ENCODE peak calls at places on chromosomes 16 and 17, in four cellular contexts. One of them, this sample, is unnamed. For H3K4me1, the result is how much of the 10 kb centered on the place peaks cover.

GRCh38 chr16:43294-43693 is 10.1 kb downstream of the POLR3K start:
- DNase-seq in stomach: no peak
- DNase-seq in spleen: no peak
- DNase-seq in K562: no peak
- DNase-seq in this sample: no peak

GRCh38 chr17:63337579-63337978 is 108.5 kb downstream of the CYB561 start:
- DNase-seq in stomach: no peak
- DNase-seq in spleen: no peak
- DNase-seq in K562: no peak
- DNase-seq in this sample: no peak

GRCh38 chr17:19325542-19325941 is 37.0 kb downstream of the B9D1 start:
- DNase-seq in stomach: no peak
- DNase-seq in spleen: no peak
- DNase-seq in K562: no peak
- DNase-seq in this sample: no peak

GRCh38 chr17:21252875-21253645 is at the start of gene NATD1:
- DNase-seq in stomach: peak
- DNase-seq in spleen: peak
- DNase-seq in K562: peak
- DNase-seq in this sample: peak

GRCh38 chr17:52828621-52829020 is 670.1 kb upstream of the CA10 start:
- DNase-seq in stomach: no peak
- DNase-seq in spleen: no peak
- DNase-seq in K562: no peak
- DNase-seq in this sample: no peak

GRCh38 chr17:41835800-41836549 is at the start of gene NT5C3B:
- DNase-seq in stomach: peak
- DNase-seq in spleen: peak
- DNase-seq in K562: peak
- DNase-seq in this sample: no peak

GRCh38 chr17:48513653-48514482 is 16.9 kb downstream of the HOXB1 start:
- DNase-seq in stomach: no peak
- DNase-seq in spleen: no peak
- DNase-seq in K562: peak
- DNase-seq in this sample: no peak

GRCh38 chr16:11833951-11834695 is 17.2 kb downstream of the RSL1D1 start:
- DNase-seq in stomach: no peak
- DNase-seq in spleen: no peak
- DNase-seq in K562: no peak
- DNase-seq in this sample: no peak

GRCh38 chr16:5070431-5071186 is 1.0 kb upstream of the ALG1 start:
- DNase-seq in stomach: no peak
- DNase-seq in spleen: peak
- DNase-seq in K562: no peak
- DNase-seq in this sample: no peak

GRCh38 chr16:57775661-57776469 is 26.4 kb downstream of the KIFC3 start:
- DNase-seq in stomach: no peak
- DNase-seq in spleen: no peak
- DNase-seq in K562: no peak
- DNase-seq in this sample: no peak

GRCh38 chr16:83355570-83356218 is 452.1 kb upstream of the HSBP1 start:
- DNase-seq in stomach: no peak
- DNase-seq in spleen: no peak
- DNase-seq in K562: no peak
- DNase-seq in this sample: no peak

GRCh38 chr16:84314373-84314772 is 19.7 kb downstream of the WFDC1 start:
- DNase-seq in stomach: no peak
- DNase-seq in spleen: no peak
- DNase-seq in K562: no peak
- DNase-seq in this sample: no peak

GRCh38 chr16:49744244-49744976 is 111.5 kb downstream of the ZNF423 start:
- DNase-seq in stomach: no peak
- DNase-seq in spleen: no peak
- DNase-seq in K562: no peak
- DNase-seq in this sample: no peak

GRCh38 chr17:6420173-6420641 is 14.7 kb downstream of the AIPL1 start:
- DNase-seq in stomach: no peak
- DNase-seq in spleen: no peak
- DNase-seq in K562: no peak
- DNase-seq in this sample: no peak

GRCh38 chr16:2752850-2753522 is 548 bp downstream of the SRRM2 start:
- DNase-seq in stomach: peak
- DNase-seq in spleen: no peak
- DNase-seq in K562: peak
- DNase-seq in this sample: no peak

GRCh38 chr16:50476486-50477260 is 71.5 kb upstream of the NKD1 start:
- DNase-seq in stomach: no peak
- DNase-seq in spleen: no peak
- DNase-seq in K562: no peak
- DNase-seq in this sample: no peak

GRCh38 chr16:2912330-2913199 is 834 bp downstream of the FLYWCH1 start:
- DNase-seq in stomach: peak
- DNase-seq in spleen: peak
- DNase-seq in K562: peak
- DNase-seq in this sample: no peak

GRCh38 chr17:43543771-43544575 is 2.2 kb downstream of the ETV4 start:
- DNase-seq in stomach: no peak
- DNase-seq in spleen: no peak
- DNase-seq in K562: peak
- DNase-seq in this sample: no peak

GRCh38 chr17:32102697-32103096 is 39.6 kb upstream of the RHOT1 start:
- DNase-seq in stomach: no peak
- DNase-seq in spleen: no peak
- DNase-seq in K562: no peak
- DNase-seq in this sample: no peak

GRCh38 chr16:84970447-84971127 is 40.7 kb downstream of the ZDHHC7 start:
- DNase-seq in stomach: peak
- DNase-seq in spleen: peak
- DNase-seq in K562: peak
- DNase-seq in this sample: no peak

GRCh38 chr17:39738568-39738901 is 797 bp downstream of the GRB7 start:
- DNase-seq in stomach: peak
- DNase-seq in spleen: peak
- DNase-seq in K562: peak
- DNase-seq in this sample: no peak

DNA sequence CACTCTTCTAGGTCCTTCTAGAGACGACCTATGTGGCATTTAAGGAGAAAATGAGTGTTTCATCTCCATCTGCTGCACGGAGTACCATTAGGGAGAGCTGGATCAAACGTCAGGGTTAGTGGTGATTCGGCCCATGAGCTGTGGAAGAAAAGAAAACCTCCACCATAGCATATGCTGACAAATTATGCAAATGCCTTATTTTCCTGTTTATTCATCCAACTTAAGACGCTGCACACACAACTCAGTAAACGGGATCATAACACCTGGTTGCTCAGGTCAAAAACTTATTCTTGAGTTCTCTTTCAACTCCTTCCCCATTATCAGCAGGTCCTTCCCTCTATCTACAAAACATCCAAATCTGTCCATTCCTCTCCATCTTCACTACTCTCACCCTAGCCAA is 1.3 kb upstream of the MOSMO start:
- DNase-seq in stomach: no peak
- DNase-seq in spleen: no peak
- DNase-seq in K562: no peak
- DNase-seq in this sample: no peak
- H3K4me3 ChIP-seq in stomach: peak
- H3K4me3 ChIP-seq in spleen: no peak
- H3K4me3 ChIP-seq in K562: no peak
- H3K4me3 ChIP-seq in this sample: no peak

GRCh38 chr16:81852347-81852746 is 73.3 kb downstream of the PLCG2 start:
- DNase-seq in stomach: no peak
- DNase-seq in spleen: no peak
- DNase-seq in K562: no peak
- DNase-seq in this sample: no peak
- H3K4me1 ChIP-seq in stomach: under half
- H3K4me1 ChIP-seq in spleen: under half
- H3K4me1 ChIP-seq in K562: under half
- H3K4me1 ChIP-seq in this sample: under half

GRCh38 chr17:78925234-78925633 is at the start of gene TIMP2:
- DNase-seq in stomach: peak
- DNase-seq in spleen: peak
- DNase-seq in K562: peak
- DNase-seq in this sample: peak
- TF ChIP-seq POLR2AphosphoS5 in stomach: peak
- TF ChIP-seq POLR2AphosphoS5 in spleen: peak
- TF ChIP-seq POLR2AphosphoS5 in K562: no peak
- TF ChIP-seq POLR2AphosphoS5 in this sample: peak

DNA sequence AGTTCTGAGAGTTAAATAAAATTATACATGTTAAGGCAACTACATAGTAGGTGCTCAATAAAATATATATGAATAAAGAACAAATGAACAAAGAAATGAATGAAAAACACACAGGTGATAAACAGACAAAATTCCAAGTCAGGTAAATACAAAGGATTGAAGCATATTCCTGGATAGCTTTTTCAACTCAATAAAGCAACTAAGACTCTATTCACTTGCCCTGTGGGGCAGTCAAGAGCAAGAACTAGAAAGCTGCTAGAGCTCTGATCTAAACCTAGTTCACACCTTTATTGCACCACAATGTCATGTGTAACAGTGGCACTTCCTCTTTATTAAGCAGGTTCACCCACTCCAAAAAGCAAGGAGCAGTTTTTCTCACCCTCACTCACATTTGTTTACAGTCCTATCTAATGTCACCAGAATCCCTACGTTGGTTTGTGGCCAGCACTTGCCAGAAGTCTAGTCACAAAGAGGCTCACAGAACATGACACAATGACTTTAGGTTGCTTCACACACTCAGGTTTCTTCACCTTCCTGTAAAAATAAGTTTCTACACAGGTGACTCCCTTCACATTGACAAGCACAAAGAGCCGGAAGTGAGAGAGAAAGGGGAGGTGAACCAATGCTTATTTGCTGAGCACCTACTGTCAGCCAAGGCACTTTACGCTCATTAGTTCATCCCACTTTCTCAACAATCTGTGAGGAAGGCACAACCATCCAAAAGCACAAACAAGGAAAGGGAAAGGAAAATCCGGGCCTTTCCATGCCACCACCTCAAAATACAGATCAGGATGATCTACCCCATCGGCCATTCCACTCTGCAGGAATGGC is 70.8 kb downstream of the XPO6 start:
- DNase-seq in stomach: peak
- DNase-seq in spleen: no peak
- DNase-seq in K562: no peak
- DNase-seq in this sample: no peak
- H3K4me3 ChIP-seq in stomach: no peak
- H3K4me3 ChIP-seq in spleen: peak
- H3K4me3 ChIP-seq in K562: no peak
- H3K4me3 ChIP-seq in this sample: no peak

GRCh38 chr17:60386475-60387058 is 5.4 kb downstream of the USP32 start:
- DNase-seq in stomach: no peak
- DNase-seq in spleen: no peak
- DNase-seq in K562: no peak
- DNase-seq in this sample: no peak
- H3K4me1 ChIP-seq in stomach: under half
- H3K4me1 ChIP-seq in spleen: half or more
- H3K4me1 ChIP-seq in K562: under half
- H3K4me1 ChIP-seq in this sample: half or more

DNA sequence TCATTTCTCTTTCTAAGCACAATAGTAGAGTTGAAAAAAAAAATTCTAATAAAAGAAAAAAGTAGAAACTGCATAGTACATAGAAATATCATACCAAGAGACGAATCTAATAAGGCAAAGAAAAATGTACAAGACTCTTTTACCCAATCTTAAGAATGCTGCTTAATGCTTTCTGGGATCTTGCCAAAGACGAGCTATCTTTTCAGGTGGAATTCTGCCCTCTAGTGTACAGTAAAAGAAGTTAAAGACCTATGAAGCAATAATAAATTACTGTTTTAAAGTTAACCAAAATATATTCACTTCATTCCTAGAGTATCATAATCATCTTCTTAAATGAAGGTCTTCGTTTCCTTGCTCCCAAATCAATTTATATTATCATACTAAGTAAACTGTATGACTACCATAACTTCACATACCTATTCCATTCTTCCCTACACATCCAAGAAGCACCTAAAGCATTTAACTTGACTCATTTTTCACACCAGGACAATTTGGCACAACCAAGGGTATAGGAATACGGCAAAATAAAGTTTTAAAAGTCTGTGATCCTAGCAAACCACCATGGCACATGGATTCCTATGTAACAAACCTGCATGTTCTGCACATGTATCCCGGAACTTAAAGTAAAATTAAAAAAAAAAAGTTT is 47.7 kb downstream of the CFDP1 start:
- DNase-seq in stomach: no peak
- DNase-seq in spleen: no peak
- DNase-seq in K562: peak
- DNase-seq in this sample: no peak
- TF ChIP-seq POLR2AphosphoS5 in stomach: peak
- TF ChIP-seq POLR2AphosphoS5 in spleen: no peak
- TF ChIP-seq POLR2AphosphoS5 in K562: no peak
- TF ChIP-seq POLR2AphosphoS5 in this sample: no peak

DNA sequence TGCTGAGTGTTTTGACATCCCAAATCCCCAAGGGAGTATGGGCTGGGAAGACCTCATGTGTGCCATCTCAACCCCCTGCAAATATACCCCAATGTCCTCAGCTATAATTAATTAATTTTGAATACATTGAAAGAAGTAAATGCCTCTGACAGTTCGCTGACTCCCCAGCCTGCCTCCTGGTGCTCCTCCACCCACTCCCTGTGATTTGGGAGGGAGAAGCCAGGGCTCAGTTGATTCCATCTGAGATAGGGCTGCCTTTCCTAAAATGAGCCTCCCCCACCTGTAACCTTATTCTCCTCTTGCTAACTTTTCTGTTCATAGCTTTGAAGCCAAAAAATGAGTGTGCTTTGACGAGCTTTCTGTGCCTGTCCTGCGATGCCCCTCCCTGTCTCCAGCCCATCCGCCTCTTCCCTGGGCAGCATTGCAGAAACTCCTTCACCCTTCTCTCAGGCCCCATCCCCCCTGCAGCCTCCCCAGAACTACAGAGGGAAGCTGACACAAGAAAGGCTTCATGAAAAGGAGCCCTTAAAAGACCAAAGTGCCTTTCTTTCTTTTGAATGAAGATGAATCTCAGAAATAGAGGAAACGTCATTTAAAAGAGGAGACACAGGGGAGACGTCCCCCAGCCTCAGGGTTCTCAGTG is 70.2 kb downstream of the HLF start:
- DNase-seq in stomach: no peak
- DNase-seq in spleen: no peak
- DNase-seq in K562: no peak
- DNase-seq in this sample: no peak
- H3K4me3 ChIP-seq in stomach: no peak
- H3K4me3 ChIP-seq in spleen: no peak
- H3K4me3 ChIP-seq in K562: no peak
- H3K4me3 ChIP-seq in this sample: no peak

DNA sequence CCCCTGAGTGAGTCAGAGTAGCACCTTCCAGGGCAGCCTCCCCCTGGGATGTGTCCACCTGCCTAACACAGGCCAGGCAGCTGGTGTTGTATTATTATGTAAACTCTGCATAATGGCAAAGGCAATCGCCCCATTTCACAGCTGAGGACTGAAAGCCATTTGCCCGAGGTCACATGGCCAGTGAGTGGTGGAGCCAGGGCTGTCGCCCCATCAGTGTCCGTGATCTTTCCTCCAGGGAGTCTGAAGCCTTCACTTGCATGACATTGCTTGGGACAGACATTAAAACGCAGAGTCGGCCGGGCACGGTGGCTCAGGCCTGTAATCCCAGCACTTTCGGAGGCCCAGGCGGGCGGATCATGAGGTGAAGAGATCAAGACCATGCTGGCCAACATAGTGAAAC is 84.1 kb upstream of the FOXF1 start:
- DNase-seq in stomach: no peak
- DNase-seq in spleen: no peak
- DNase-seq in K562: no peak
- DNase-seq in this sample: no peak
- H3K4me1 ChIP-seq in stomach: under half
- H3K4me1 ChIP-seq in spleen: under half
- H3K4me1 ChIP-seq in K562: under half
- H3K4me1 ChIP-seq in this sample: under half